ENCODE peak calls at places on chromosomes 7 and 10, in seven cellular contexts. L, A, R, H, B, V and I are unnamed samples.
A peak's percentile ranks its signal among the peaks of the same experiment; 100 is the strongest.

GRCh38 chr10:112951349-112952281 is 1.6 kb downstream of the TCF7L2 start:
- DNase-seq in A (no peak), L (peak; percentile 59), V (no peak), R (peak; percentile 76), B (peak; percentile 44), H (peak; percentile 70), I (peak; percentile 30)

GRCh38 chr7:98294798-98295382 is 13.4 kb downstream of the BRI3 start:
- DNase-seq in B (peak; percentile 70), L (peak; percentile 77), A (peak; percentile 12), V (no peak), R (peak; percentile 51), H (no peak), I (no peak)

GRCh38 chr7:52355059-52355458 is 680.4 kb upstream of the POM121L12 start:
- DNase-seq in R (no peak), B (peak; percentile 23), V (no peak), L (no peak), A (no peak), H (no peak), I (no peak)

GRCh38 chr10:131831561-131831960 is 69.2 kb upstream of the PPP2R2D start:
- DNase-seq in H (peak; percentile 6), A (no peak), B (no peak), V (no peak), R (no peak), L (no peak), I (no peak)

GRCh38 chr7:118626739-118627138 is 402.2 kb downstream of the ANKRD7 start:
- DNase-seq in H (no peak), L (no peak), B (no peak), A (no peak), R (no peak), V (no peak), I (no peak)

GRCh38 chr10:95877881-95878280 is 29.9 kb upstream of the CC2D2B start:
- DNase-seq in L (no peak), B (no peak), V (no peak), H (no peak), A (no peak), R (no peak), I (no peak)

GRCh38 chr7:129073204-129073603 is 18.3 kb upstream of the TNPO3 start:
- DNase-seq in R (no peak), B (no peak), V (no peak), A (no peak), H (no peak), L (no peak), I (no peak)

GRCh38 chr10:67666416-67667043 is 29.5 kb downstream of the CTNNA3 start:
- DNase-seq in R (no peak), B (peak; percentile 21), H (no peak), L (no peak), A (peak; percentile 23), V (no peak), I (no peak)

GRCh38 chr7:44072364-44073231 is 7.2 kb upstream of the PGAM2 start:
- DNase-seq in V (no peak), L (peak; percentile 55), H (peak; percentile 86), B (peak; percentile 85), A (peak; percentile 93), R (peak; percentile 87), I (peak; percentile 20)

GRCh38 chr7:106068986-106069385 is 43.1 kb downstream of the SYPL1 start:
- DNase-seq in H (peak; percentile 39), V (no peak), L (no peak), B (no peak), R (no peak), A (no peak), I (no peak)

GRCh38 chr10:3471927-3472704 is 299.5 kb upstream of the PITRM1 start:
- DNase-seq in H (no peak), A (no peak), R (no peak), B (no peak), V (no peak), L (no peak), I (peak; percentile 60)

GRCh38 chr7:140049339-140050024 is 13.3 kb downstream of the PARP12 start:
- DNase-seq in A (no peak), L (no peak), H (no peak), V (no peak), R (no peak), B (peak; percentile 32), I (no peak)

GRCh38 chr7:5743803-5744202 is 37.7 kb downstream of the RNF216 start:
- DNase-seq in B (no peak), A (no peak), V (no peak), R (no peak), H (no peak), L (no peak), I (no peak)

GRCh38 chr10:59134302-59134701 is 42.1 kb upstream of the PHYHIPL start:
- DNase-seq in V (no peak), H (no peak), R (no peak), B (no peak), L (no peak), A (no peak), I (no peak)

GRCh38 chr10:70891636-70892035 is 3.3 kb upstream of the PCBD1 start:
- DNase-seq in L (no peak), R (no peak), H (no peak), B (no peak), V (no peak), A (no peak), I (no peak)

GRCh38 chr10:78909268-78909667 is 159.5 kb upstream of the ZMIZ1 start:
- DNase-seq in V (no peak), A (no peak), H (no peak), R (no peak), B (no peak), L (no peak), I (no peak)

GRCh38 chr10:98254234-98254858 is 13.6 kb downstream of the LOXL4 start:
- DNase-seq in V (no peak), A (no peak), L (no peak), H (no peak), R (no peak), B (no peak), I (no peak)

GRCh38 chr10:17787087-17787942 is 21.8 kb upstream of the MRC1 start:
- DNase-seq in L (no peak), B (no peak), R (peak; percentile 93), A (peak; percentile 83), H (no peak), V (no peak), I (no peak)

GRCh38 chr7:44754802-44755697 is 6.4 kb downstream of the ZMIZ2 start:
- DNase-seq in B (no peak), A (no peak), V (no peak), L (no peak), H (no peak), R (no peak), I (no peak)